ENCODE peak calls at places on chromosome 14, in nine cellular contexts. A is fibroblast of the aortic adventitia, Z is brain microvascular endothelial cell, G is GM12865, C is bronchial epithelial cell, R is neural progenitor cell, Y is HCT116, F is prostate gland, S is choroid plexus epithelial cell. U is an unnamed sample.

GRCh38 chr14:73736842-73737241 is 22.7 kb upstream of the PNMA1 start:
- DNase-seq in A (no peak), Z (no peak), G (no peak), C (no peak), R (no peak), Y (no peak), F (no peak), S (no peak), U (no peak)

GRCh38 chr14:51206462-51206861 is 33.6 kb upstream of the TMX1 start:
- DNase-seq in A (no peak), Z (no peak), G (no peak), C (no peak), R (peak), Y (no peak), F (no peak), S (no peak), U (no peak)

GRCh38 chr14:20774258-20774657 is 6.1 kb downstream of the EDDM3B start:
- DNase-seq in A (no peak), Z (no peak), G (no peak), C (no peak), R (no peak), Y (no peak), F (no peak), S (no peak), U (no peak)

GRCh38 chr14:51527073-51527472 is 124.6 kb upstream of the FRMD6 start:
- DNase-seq in A (peak), Z (peak), G (no peak), C (peak), R (no peak), Y (no peak), F (no peak), S (peak), U (no peak)

GRCh38 chr14:103801459-103801858 is 45.9 kb downstream of the PPP1R13B start:
- DNase-seq in A (peak), Z (peak), G (no peak), C (peak), R (no peak), Y (no peak), F (no peak), S (peak), U (peak)

GRCh38 chr14:67784244-67784823 is 32.1 kb downstream of the ZFYVE26 start:
- DNase-seq in A (no peak), Z (no peak), G (no peak), C (no peak), R (no peak), Y (no peak), F (no peak), S (no peak), U (no peak)

GRCh38 chr14:99552021-99552553 is 51.9 kb downstream of the CCDC85C start:
- DNase-seq in A (no peak), Z (no peak), G (no peak), C (no peak), R (no peak), Y (no peak), F (no peak), S (no peak), U (no peak)

GRCh38 chr14:50020799-50021198 is 95.6 kb downstream of the VCPKMT start:
- DNase-seq in A (peak), Z (no peak), G (no peak), C (no peak), R (no peak), Y (no peak), F (no peak), S (peak), U (no peak)

GRCh38 chr14:23209651-23210423 is 26.4 kb upstream of the SLC7A8 start:
- DNase-seq in A (no peak), Z (no peak), G (no peak), C (peak), R (no peak), Y (no peak), F (no peak), S (peak), U (no peak)

GRCh38 chr14:74569826-74570591 is 42.0 kb downstream of the LTBP2 start:
- DNase-seq in A (peak), Z (no peak), G (no peak), C (peak), R (no peak), Y (no peak), F (peak), S (peak), U (no peak)

GRCh38 chr14:69768873-69769272 is 1.9 kb downstream of the SRSF5 start:
- DNase-seq in A (no peak), Z (no peak), G (no peak), C (peak), R (no peak), Y (no peak), F (no peak), S (no peak), U (no peak)

GRCh38 chr14:91473046-91473445 is 37.1 kb downstream of the PPP4R3A start:
- DNase-seq in A (no peak), Z (no peak), G (no peak), C (no peak), R (no peak), Y (no peak), F (no peak), S (no peak), U (no peak)

GRCh38 chr14:70653662-70654061 is 11.9 kb downstream of the TTC9 start:
- DNase-seq in A (no peak), Z (no peak), G (no peak), C (no peak), R (no peak), Y (no peak), F (no peak), S (no peak), U (no peak)

GRCh38 chr14:21525571-21525970 is 575 bp downstream of the SALL2 start:
- DNase-seq in A (no peak), Z (peak), G (no peak), C (no peak), R (peak), Y (no peak), F (no peak), S (peak), U (no peak)

GRCh38 chr14:57884175-57884574 is 18.3 kb upstream of the SLC35F4 start:
- DNase-seq in A (peak), Z (no peak), G (no peak), C (peak), R (no peak), Y (no peak), F (no peak), S (peak), U (no peak)
- TF ChIP-seq CTCF in A (peak), Z (peak), G (no peak), C (no peak), R (peak), Y (peak), F (no peak), S (peak), U (no peak)

DNA sequence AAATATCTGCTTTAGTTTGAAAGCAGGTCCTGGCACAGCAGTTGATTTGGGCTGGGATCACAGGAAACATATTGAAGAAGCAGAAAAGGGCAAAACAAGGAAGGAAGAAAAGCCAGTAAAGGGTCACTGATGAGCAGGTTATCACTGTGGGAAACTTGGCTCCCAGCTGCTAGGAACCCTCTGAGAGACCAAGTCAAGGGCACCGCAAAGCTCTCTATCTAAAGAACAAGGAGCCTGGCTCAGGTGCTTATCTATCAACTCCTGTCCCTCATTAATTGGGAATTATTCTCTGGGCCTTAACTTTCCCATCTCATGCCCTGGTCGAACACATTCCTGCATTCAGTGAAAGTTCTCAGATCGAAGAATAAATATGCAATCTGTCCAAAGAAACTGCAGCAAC is 450.9 kb upstream of the RPL10L start:
- DNase-seq in A (no peak), Z (no peak), G (no peak), C (no peak), R (no peak), Y (no peak), F (no peak), S (no peak), U (no peak)
- H3K4me3 ChIP-seq in A (no peak), Z (no peak), G (no peak), C (no peak), R (no peak), Y (no peak), F (no peak), S (no peak), U (no peak)

GRCh38 chr14:92481811-92482559 is 31.6 kb upstream of the RIN3 start:
- DNase-seq in A (no peak), Z (no peak), G (no peak), C (no peak), R (no peak), Y (no peak), F (no peak), S (no peak), U (no peak)

GRCh38 chr14:92480856-92481255 is 32.7 kb upstream of the RIN3 start:
- DNase-seq in A (no peak), Z (no peak), G (no peak), C (no peak), R (no peak), Y (no peak), F (no peak), S (no peak), U (no peak)

GRCh38 chr14:92484132-92484823 is 29.3 kb upstream of the RIN3 start:
- DNase-seq in A (no peak), Z (no peak), G (no peak), C (no peak), R (no peak), Y (no peak), F (no peak), S (no peak), U (no peak)

GRCh38 chr14:92482621-92483319 is 30.8 kb upstream of the RIN3 start:
- DNase-seq in A (no peak), Z (no peak), G (no peak), C (no peak), R (no peak), Y (no peak), F (no peak), S (no peak), U (no peak)

GRCh38 chr14:92481386-92481785 is 32.2 kb upstream of the RIN3 start:
- DNase-seq in A (peak), Z (peak), G (no peak), C (no peak), R (no peak), Y (no peak), F (no peak), S (peak), U (no peak)
- TF ChIP-seq CTCF in A (peak), Z (peak), G (no peak), C (no peak), R (no peak), Y (peak), F (no peak), S (peak), U (peak)

DNA sequence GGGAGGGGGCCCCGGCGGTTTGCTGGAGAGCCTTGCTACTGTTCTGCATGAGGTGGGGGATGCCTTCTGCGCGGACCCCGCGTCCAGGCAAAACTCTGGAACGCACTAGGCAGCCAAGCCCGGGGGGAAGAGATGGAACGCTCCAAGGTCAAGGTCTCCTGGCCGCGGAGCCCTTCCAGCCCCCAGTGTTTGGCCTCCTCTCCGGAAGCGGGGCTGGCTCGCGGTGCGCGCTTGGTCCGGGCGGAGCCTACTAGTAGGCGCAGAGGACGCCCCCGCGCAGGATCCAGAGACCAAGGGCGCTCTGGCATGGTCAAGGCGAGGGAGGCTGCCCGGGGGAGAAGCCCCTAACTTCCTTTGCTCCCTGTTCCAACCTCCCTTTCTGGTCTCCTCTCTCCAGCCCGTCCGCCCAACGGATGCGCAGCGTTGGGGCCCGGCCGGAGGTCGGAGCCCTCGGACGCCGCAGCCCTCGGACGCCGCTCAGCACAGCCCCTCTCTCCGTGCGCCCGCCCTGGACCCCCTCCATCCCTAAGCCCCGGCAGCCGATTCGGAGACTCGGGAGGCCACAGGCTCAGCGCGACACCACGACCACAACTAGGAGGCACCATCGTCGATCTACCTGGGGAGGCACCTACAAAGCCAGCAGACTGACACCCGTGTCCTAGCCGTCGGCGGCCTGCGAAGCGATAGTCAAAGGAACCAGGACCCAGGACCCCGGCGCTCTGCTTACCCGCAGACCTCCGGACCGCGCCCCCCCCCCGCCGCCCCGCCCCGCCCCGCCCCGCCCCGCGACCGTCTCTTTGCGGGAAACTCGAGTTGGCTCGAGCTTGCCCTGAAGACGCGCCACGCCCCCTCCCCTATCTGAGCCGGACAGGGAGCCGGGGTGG is 587 bp upstream of the KCNK13 start:
- DNase-seq in A (no peak), Z (no peak), G (peak), C (no peak), R (peak), Y (no peak), F (no peak), S (no peak), U (no peak)
- H3K4me3 ChIP-seq in A (peak), Z (peak), G (peak), C (peak), R (peak), Y (peak), F (peak), S (peak), U (peak)

GRCh38 chr14:106848330-106849121 is 1322.1 kb downstream of the TMEM121 start:
- DNase-seq in A (no peak), Z (no peak), G (peak), C (peak), R (no peak), Y (no peak), F (no peak), S (no peak), U (no peak)
- TF ChIP-seq CTCF in A (no peak), Z (no peak), G (peak), C (peak), R (no peak), Y (no peak), F (no peak), S (no peak), U (no peak)

GRCh38 chr14:77267937-77268699 is 2.9 kb downstream of the NGB start:
- DNase-seq in A (no peak), Z (no peak), G (no peak), C (no peak), R (no peak), Y (no peak), F (no peak), S (no peak), U (no peak)

GRCh38 chr14:77272261-77272660 is 1.3 kb upstream of the NGB start:
- DNase-seq in A (no peak), Z (no peak), G (no peak), C (no peak), R (no peak), Y (no peak), F (no peak), S (no peak), U (no peak)

GRCh38 chr14:77271113-77271710 is at the start of gene NGB:
- DNase-seq in A (no peak), Z (no peak), G (no peak), C (no peak), R (peak), Y (no peak), F (no peak), S (no peak), U (no peak)

GRCh38 chr14:77268989-77269595 is 1.9 kb downstream of the NGB start:
- DNase-seq in A (no peak), Z (no peak), G (no peak), C (peak), R (no peak), Y (no peak), F (no peak), S (no peak), U (no peak)

DNA sequence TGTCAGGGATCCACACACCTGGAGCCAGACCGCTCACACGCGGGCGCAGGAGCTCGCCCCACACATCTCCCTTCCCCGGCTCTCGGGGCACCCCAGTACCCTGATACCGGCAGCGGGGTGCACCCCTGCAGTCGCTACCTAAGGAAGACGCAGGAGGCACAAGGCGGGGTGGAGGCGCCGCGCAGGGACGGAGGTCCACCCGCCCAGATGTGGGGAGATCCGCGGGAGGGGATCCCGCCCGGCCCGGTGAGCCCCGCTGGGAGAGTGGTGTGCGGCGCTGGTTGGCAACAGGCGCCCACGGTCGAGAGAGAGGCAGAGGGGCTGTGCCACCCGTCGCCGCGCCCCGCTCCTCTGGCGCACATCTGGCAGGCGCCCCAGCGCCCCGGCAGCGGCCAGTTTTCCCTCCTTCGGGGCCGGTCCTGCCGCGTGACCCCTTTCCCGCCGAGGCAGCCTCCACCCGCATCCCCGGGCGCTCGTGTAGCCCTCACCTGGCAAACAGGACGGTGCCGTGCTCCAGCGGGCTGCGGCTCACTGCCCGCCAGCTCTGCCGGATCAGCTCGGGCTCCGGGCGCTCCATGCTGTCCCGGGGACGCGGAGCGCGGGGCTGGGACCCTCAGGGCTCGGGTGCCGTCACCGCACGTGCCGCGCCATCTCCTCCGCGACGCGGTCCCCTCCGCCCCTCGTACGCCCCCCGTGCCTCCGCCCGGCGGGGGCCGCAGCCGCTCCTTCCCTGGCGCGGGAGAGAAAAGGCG is 469 bp downstream of the NGB start:
- DNase-seq in A (no peak), Z (no peak), G (no peak), C (no peak), R (peak), Y (no peak), F (no peak), S (no peak), U (no peak)
- H3K4me3 ChIP-seq in A (no peak), Z (no peak), G (no peak), C (peak), R (peak), Y (no peak), F (no peak), S (no peak), U (no peak)

U was measured in HFF-Myc.